ENCODE peak calls at places on chromosome 13, in ten cellular contexts. One of them, this sample, is unnamed.

GRCh38 chr13:85508683-85509329 is 290.4 kb downstream of the SLITRK6 start:
- DNase-seq in HL-60: no peak
- DNase-seq in breast epithelium: no peak
- DNase-seq in heart right ventricle: no peak
- DNase-seq in psoas muscle: no peak
- DNase-seq in lower leg skin: no peak
- DNase-seq in thoracic aorta: no peak
- DNase-seq in astrocyte of the spinal cord: no peak
- DNase-seq in mammary epithelial cell: peak; percentile 60
- DNase-seq in fibroblast of lung: peak; percentile 32
- DNase-seq in this sample: no peak

GRCh38 chr13:59409211-59409610 is 754.5 kb downstream of the DIAPH3 start:
- DNase-seq in thoracic aorta: no peak
- DNase-seq in mammary epithelial cell: no peak
- DNase-seq in HL-60: no peak
- DNase-seq in fibroblast of lung: peak; percentile 77
- DNase-seq in lower leg skin: no peak
- DNase-seq in heart right ventricle: peak; percentile 75
- DNase-seq in astrocyte of the spinal cord: peak; percentile 57
- DNase-seq in breast epithelium: no peak
- DNase-seq in psoas muscle: no peak
- DNase-seq in this sample: no peak

GRCh38 chr13:110256126-110256905 is 50.6 kb downstream of the COL4A1 start:
- DNase-seq in heart right ventricle: no peak
- DNase-seq in HL-60: no peak
- DNase-seq in psoas muscle: peak; percentile 26
- DNase-seq in lower leg skin: no peak
- DNase-seq in thoracic aorta: no peak
- DNase-seq in mammary epithelial cell: no peak
- DNase-seq in astrocyte of the spinal cord: no peak
- DNase-seq in fibroblast of lung: no peak
- DNase-seq in breast epithelium: no peak
- DNase-seq in this sample: no peak

GRCh38 chr13:35499131-35500051 is 22.9 kb upstream of the MAB21L1 start:
- DNase-seq in lower leg skin: no peak
- DNase-seq in mammary epithelial cell: no peak
- DNase-seq in breast epithelium: no peak
- DNase-seq in psoas muscle: no peak
- DNase-seq in thoracic aorta: no peak
- DNase-seq in HL-60: no peak
- DNase-seq in heart right ventricle: no peak
- DNase-seq in fibroblast of lung: no peak
- DNase-seq in astrocyte of the spinal cord: no peak
- DNase-seq in this sample: no peak

GRCh38 chr13:35630551-35631275 is 154.2 kb upstream of the MAB21L1 start:
- DNase-seq in thoracic aorta: no peak
- DNase-seq in mammary epithelial cell: peak; percentile 40
- DNase-seq in astrocyte of the spinal cord: peak; percentile 57
- DNase-seq in HL-60: peak; percentile 28
- DNase-seq in psoas muscle: no peak
- DNase-seq in breast epithelium: no peak
- DNase-seq in fibroblast of lung: peak; percentile 70
- DNase-seq in lower leg skin: no peak
- DNase-seq in heart right ventricle: peak; percentile 7
- DNase-seq in this sample: no peak

GRCh38 chr13:110447058-110447511 is 114.4 kb downstream of the RAB20 start:
- DNase-seq in fibroblast of lung: peak; percentile 23
- DNase-seq in HL-60: no peak
- DNase-seq in astrocyte of the spinal cord: peak; percentile 38
- DNase-seq in mammary epithelial cell: no peak
- DNase-seq in psoas muscle: no peak
- DNase-seq in breast epithelium: no peak
- DNase-seq in lower leg skin: no peak
- DNase-seq in heart right ventricle: no peak
- DNase-seq in thoracic aorta: no peak
- DNase-seq in this sample: no peak

GRCh38 chr13:20142019-20142926 is 18.6 kb downstream of the GJA3 start:
- DNase-seq in astrocyte of the spinal cord: no peak
- DNase-seq in thoracic aorta: no peak
- DNase-seq in fibroblast of lung: no peak
- DNase-seq in breast epithelium: no peak
- DNase-seq in mammary epithelial cell: no peak
- DNase-seq in heart right ventricle: no peak
- DNase-seq in psoas muscle: no peak
- DNase-seq in HL-60: no peak
- DNase-seq in lower leg skin: no peak
- DNase-seq in this sample: no peak

GRCh38 chr13:76600086-76600485 is 286.1 kb downstream of the KCTD12 start:
- DNase-seq in fibroblast of lung: peak; percentile 45
- DNase-seq in psoas muscle: no peak
- DNase-seq in breast epithelium: no peak
- DNase-seq in lower leg skin: no peak
- DNase-seq in heart right ventricle: no peak
- DNase-seq in thoracic aorta: no peak
- DNase-seq in astrocyte of the spinal cord: peak; percentile 13
- DNase-seq in HL-60: no peak
- DNase-seq in mammary epithelial cell: no peak
- DNase-seq in this sample: no peak

GRCh38 chr13:40895715-40896184 is 106.3 kb downstream of the SLC25A15 start:
- DNase-seq in mammary epithelial cell: peak; percentile 75
- DNase-seq in thoracic aorta: no peak
- DNase-seq in psoas muscle: no peak
- DNase-seq in HL-60: no peak
- DNase-seq in fibroblast of lung: no peak
- DNase-seq in heart right ventricle: no peak
- DNase-seq in astrocyte of the spinal cord: no peak
- DNase-seq in lower leg skin: no peak
- DNase-seq in breast epithelium: no peak
- DNase-seq in this sample: no peak

GRCh38 chr13:59774511-59774911 is 389.2 kb downstream of the DIAPH3 start:
- DNase-seq in astrocyte of the spinal cord: peak; percentile 78
- DNase-seq in heart right ventricle: no peak
- DNase-seq in HL-60: no peak
- DNase-seq in breast epithelium: no peak
- DNase-seq in lower leg skin: no peak
- DNase-seq in mammary epithelial cell: peak; percentile 54
- DNase-seq in thoracic aorta: no peak
- DNase-seq in psoas muscle: no peak
- DNase-seq in fibroblast of lung: peak; percentile 77
- DNase-seq in this sample: no peak

GRCh38 chr13:30832845-30833332 is 73.2 kb upstream of the MEDAG start:
- DNase-seq in thoracic aorta: no peak
- DNase-seq in HL-60: no peak
- DNase-seq in heart right ventricle: no peak
- DNase-seq in astrocyte of the spinal cord: peak; percentile 74
- DNase-seq in breast epithelium: peak; percentile 94
- DNase-seq in psoas muscle: peak; percentile 64
- DNase-seq in lower leg skin: peak; percentile 41
- DNase-seq in fibroblast of lung: no peak
- DNase-seq in mammary epithelial cell: peak; percentile 93
- DNase-seq in this sample: no peak

GRCh38 chr13:30816733-30817132 is 81.4 kb downstream of the ALOX5AP start:
- DNase-seq in lower leg skin: no peak
- DNase-seq in fibroblast of lung: no peak
- DNase-seq in thoracic aorta: no peak
- DNase-seq in astrocyte of the spinal cord: no peak
- DNase-seq in heart right ventricle: no peak
- DNase-seq in breast epithelium: no peak
- DNase-seq in psoas muscle: no peak
- DNase-seq in HL-60: peak; percentile 49
- DNase-seq in mammary epithelial cell: no peak
- DNase-seq in this sample: no peak

GRCh38 chr13:26985285-26985878 is 186.2 kb downstream of the USP12 start:
- DNase-seq in HL-60: peak; percentile 84
- DNase-seq in psoas muscle: no peak
- DNase-seq in breast epithelium: peak; percentile 60
- DNase-seq in mammary epithelial cell: peak; percentile 62
- DNase-seq in lower leg skin: peak; percentile 77
- DNase-seq in fibroblast of lung: peak; percentile 89
- DNase-seq in astrocyte of the spinal cord: peak; percentile 79
- DNase-seq in heart right ventricle: peak; percentile 76
- DNase-seq in thoracic aorta: peak; percentile 31
- DNase-seq in this sample: peak; percentile 25

GRCh38 chr13:32594339-32594738 is 8.1 kb downstream of the PDS5B start:
- DNase-seq in fibroblast of lung: peak; percentile 33
- DNase-seq in astrocyte of the spinal cord: peak; percentile 12
- DNase-seq in HL-60: no peak
- DNase-seq in mammary epithelial cell: no peak
- DNase-seq in heart right ventricle: no peak
- DNase-seq in breast epithelium: no peak
- DNase-seq in psoas muscle: no peak
- DNase-seq in thoracic aorta: no peak
- DNase-seq in lower leg skin: no peak
- DNase-seq in this sample: no peak

GRCh38 chr13:62625214-62625613 is 1209.6 kb upstream of the PCDH20 start:
- DNase-seq in astrocyte of the spinal cord: no peak
- DNase-seq in psoas muscle: no peak
- DNase-seq in thoracic aorta: no peak
- DNase-seq in breast epithelium: no peak
- DNase-seq in HL-60: no peak
- DNase-seq in fibroblast of lung: no peak
- DNase-seq in mammary epithelial cell: no peak
- DNase-seq in lower leg skin: no peak
- DNase-seq in heart right ventricle: no peak
- DNase-seq in this sample: no peak

GRCh38 chr13:83352391-83352790 is 529.9 kb downstream of the SLITRK1 start:
- DNase-seq in thoracic aorta: no peak
- DNase-seq in mammary epithelial cell: peak; percentile 40
- DNase-seq in fibroblast of lung: no peak
- DNase-seq in psoas muscle: no peak
- DNase-seq in lower leg skin: no peak
- DNase-seq in HL-60: no peak
- DNase-seq in heart right ventricle: no peak
- DNase-seq in breast epithelium: no peak
- DNase-seq in astrocyte of the spinal cord: no peak
- DNase-seq in this sample: no peak

GRCh38 chr13:92530364-92530763 is 696.2 kb upstream of the GPC6 start:
- DNase-seq in psoas muscle: no peak
- DNase-seq in HL-60: no peak
- DNase-seq in lower leg skin: no peak
- DNase-seq in mammary epithelial cell: no peak
- DNase-seq in fibroblast of lung: peak; percentile 41
- DNase-seq in thoracic aorta: no peak
- DNase-seq in breast epithelium: no peak
- DNase-seq in heart right ventricle: no peak
- DNase-seq in astrocyte of the spinal cord: no peak
- DNase-seq in this sample: no peak

GRCh38 chr13:21670883-21671792 is at the start of gene FGF9:
- DNase-seq in heart right ventricle: peak; percentile 46
- DNase-seq in HL-60: peak; percentile 58
- DNase-seq in fibroblast of lung: peak; percentile 78
- DNase-seq in breast epithelium: no peak
- DNase-seq in astrocyte of the spinal cord: peak; percentile 74
- DNase-seq in thoracic aorta: no peak
- DNase-seq in psoas muscle: peak; percentile 85
- DNase-seq in mammary epithelial cell: peak; percentile 84
- DNase-seq in lower leg skin: no peak
- DNase-seq in this sample: peak; percentile 90

GRCh38 chr13:63433546-63434150 is 2018.0 kb upstream of the PCDH20 start:
- DNase-seq in HL-60: no peak
- DNase-seq in fibroblast of lung: peak; percentile 75
- DNase-seq in mammary epithelial cell: peak; percentile 7
- DNase-seq in breast epithelium: no peak
- DNase-seq in psoas muscle: no peak
- DNase-seq in astrocyte of the spinal cord: peak; percentile 76
- DNase-seq in lower leg skin: no peak
- DNase-seq in heart right ventricle: no peak
- DNase-seq in thoracic aorta: no peak
- DNase-seq in this sample: no peak

GRCh38 chr13:48750588-48751383 is 97.1 kb downstream of the CYSLTR2 start:
- DNase-seq in fibroblast of lung: peak; percentile 63
- DNase-seq in thoracic aorta: no peak
- DNase-seq in heart right ventricle: peak; percentile 63
- DNase-seq in lower leg skin: peak; percentile 46
- DNase-seq in mammary epithelial cell: no peak
- DNase-seq in HL-60: no peak
- DNase-seq in psoas muscle: peak; percentile 60
- DNase-seq in astrocyte of the spinal cord: peak; percentile 47
- DNase-seq in breast epithelium: no peak
- DNase-seq in this sample: no peak
- H3K4me3 ChIP-seq in fibroblast of lung: no peak overlapping the region
- H3K4me3 ChIP-seq in thoracic aorta: no peak overlapping the region
- H3K4me3 ChIP-seq in heart right ventricle: no peak overlapping the region
- H3K4me3 ChIP-seq in lower leg skin: no peak overlapping the region
- H3K4me3 ChIP-seq in mammary epithelial cell: no peak overlapping the region
- H3K4me3 ChIP-seq in HL-60: no peak overlapping the region
- H3K4me3 ChIP-seq in psoas muscle: no peak overlapping the region
- H3K4me3 ChIP-seq in astrocyte of the spinal cord: no peak overlapping the region
- H3K4me3 ChIP-seq in breast epithelium: no peak overlapping the region
- H3K4me3 ChIP-seq in this sample: no peak overlapping the region

GRCh38 chr13:36850790-36851438 is 31.9 kb downstream of the RFXAP start:
- DNase-seq in lower leg skin: no peak
- DNase-seq in HL-60: peak; percentile 72
- DNase-seq in psoas muscle: no peak
- DNase-seq in breast epithelium: no peak
- DNase-seq in fibroblast of lung: no peak
- DNase-seq in astrocyte of the spinal cord: no peak
- DNase-seq in thoracic aorta: no peak
- DNase-seq in mammary epithelial cell: no peak
- DNase-seq in heart right ventricle: no peak
- DNase-seq in this sample: no peak
- TF ChIP-seq CTCF in lower leg skin: no peak
- TF ChIP-seq CTCF in HL-60: no peak
- TF ChIP-seq CTCF in psoas muscle: peak; percentile 12
- TF ChIP-seq CTCF in breast epithelium: no peak
- TF ChIP-seq CTCF in fibroblast of lung: no peak
- TF ChIP-seq CTCF in astrocyte of the spinal cord: peak; percentile 29
- TF ChIP-seq CTCF in thoracic aorta: no peak
- TF ChIP-seq CTCF in mammary epithelial cell: no peak
- TF ChIP-seq CTCF in heart right ventricle: no peak
- TF ChIP-seq CTCF in this sample: peak; percentile 38

DNA sequence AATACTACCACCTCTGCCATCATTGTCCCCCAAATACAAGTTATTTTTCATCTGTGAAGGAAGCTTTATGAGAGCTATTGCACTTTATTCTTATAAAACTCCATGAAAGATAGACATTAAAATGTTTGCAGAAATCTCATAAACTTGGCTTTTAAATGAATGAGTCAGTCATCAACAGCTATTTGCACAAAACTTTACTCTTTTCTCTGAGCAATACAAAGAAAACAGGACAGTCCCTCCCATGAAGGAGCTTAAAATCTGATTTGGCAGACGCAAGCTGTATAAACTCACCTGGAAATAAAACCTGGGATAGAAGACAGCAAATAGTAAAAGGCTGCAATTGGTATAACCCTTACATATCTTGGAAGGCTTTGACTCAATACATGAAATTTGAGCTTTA is 16.6 kb upstream of the RCBTB1 start:
- DNase-seq in heart right ventricle: no peak
- DNase-seq in thoracic aorta: no peak
- DNase-seq in mammary epithelial cell: no peak
- DNase-seq in fibroblast of lung: no peak
- DNase-seq in astrocyte of the spinal cord: no peak
- DNase-seq in lower leg skin: no peak
- DNase-seq in psoas muscle: no peak
- DNase-seq in HL-60: no peak
- DNase-seq in breast epithelium: no peak
- DNase-seq in this sample: no peak
- H3K4me3 ChIP-seq in heart right ventricle: no peak overlapping the region
- H3K4me3 ChIP-seq in thoracic aorta: no peak overlapping the region
- H3K4me3 ChIP-seq in mammary epithelial cell: no peak overlapping the region
- H3K4me3 ChIP-seq in fibroblast of lung: no peak overlapping the region
- H3K4me3 ChIP-seq in astrocyte of the spinal cord: no peak overlapping the region
- H3K4me3 ChIP-seq in lower leg skin: no peak overlapping the region
- H3K4me3 ChIP-seq in psoas muscle: no peak overlapping the region
- H3K4me3 ChIP-seq in HL-60: no peak overlapping the region
- H3K4me3 ChIP-seq in breast epithelium: no peak overlapping the region
- H3K4me3 ChIP-seq in this sample: no peak overlapping the region

GRCh38 chr13:98397221-98397620 is 179.7 kb downstream of the STK24 start:
- DNase-seq in fibroblast of lung: peak; percentile 66
- DNase-seq in thoracic aorta: no peak
- DNase-seq in astrocyte of the spinal cord: peak; percentile 32
- DNase-seq in heart right ventricle: no peak
- DNase-seq in lower leg skin: no peak
- DNase-seq in breast epithelium: no peak
- DNase-seq in mammary epithelial cell: no peak
- DNase-seq in psoas muscle: no peak
- DNase-seq in HL-60: no peak
- DNase-seq in this sample: no peak
- TF ChIP-seq CTCF in fibroblast of lung: peak; percentile 54
- TF ChIP-seq CTCF in thoracic aorta: no peak
- TF ChIP-seq CTCF in astrocyte of the spinal cord: peak; percentile 59
- TF ChIP-seq CTCF in heart right ventricle: no peak
- TF ChIP-seq CTCF in lower leg skin: no peak
- TF ChIP-seq CTCF in breast epithelium: no peak
- TF ChIP-seq CTCF in mammary epithelial cell: no peak
- TF ChIP-seq CTCF in psoas muscle: peak; percentile 29
- TF ChIP-seq CTCF in HL-60: no peak
- TF ChIP-seq CTCF in this sample: no peak

This sample was measured in GM06990.